ENCODE peak calls at places on chromosomes 16 and 17, in four cellular contexts. B is Panc1, H is lung, F is left ventricle myocardium inferior. X is an unnamed sample.

GRCh38 chr17:65219124-65219523 is 82.0 kb downstream of the RGS9 start:
- DNase-seq in B (no peak), H (no peak), F (no peak), X (no peak)

GRCh38 chr17:2264023-2264860 is 39.3 kb downstream of the SMG6 start:
- DNase-seq in B (no peak), H (no peak), F (no peak), X (no peak)

GRCh38 chr16:31130899-31131298 is 4.6 kb downstream of the PRSS8 start:
- DNase-seq in B (no peak), H (peak; percentile 91), F (no peak), X (no peak)

GRCh38 chr16:72561-73537 is at the start of gene RHBDF1:
- DNase-seq in B (no peak), H (no peak), F (peak; percentile 69), X (no peak)

GRCh38 chr16:48118841-48119240 is 37.0 kb downstream of the ABCC12 start:
- DNase-seq in B (no peak), H (no peak), F (no peak), X (no peak)

GRCh38 chr17:50807014-50807413 is 28.4 kb upstream of the WFIKKN2 start:
- DNase-seq in B (no peak), H (no peak), F (no peak), X (no peak)

GRCh38 chr16:69709456-69710084 is 16.8 kb downstream of the NQO1 start:
- DNase-seq in B (no peak), H (no peak), F (no peak), X (peak; percentile 22)

GRCh38 chr17:44781553-44782348 is 23.0 kb downstream of the ADAM11 start:
- DNase-seq in B (no peak), H (no peak), F (peak; percentile 60), X (no peak)

GRCh38 chr16:1770328-1771071 is 843 bp downstream of the NME3 start:
- DNase-seq in B (no peak), H (peak; percentile 59), F (peak; percentile 62), X (no peak)

GRCh38 chr16:49556252-49557069 is 182.9 kb downstream of the C16orf78 start:
- DNase-seq in B (no peak), H (no peak), F (no peak), X (no peak)

GRCh38 chr16:84013787-84014569 is 28.6 kb downstream of the SLC38A8 start:
- DNase-seq in B (peak; percentile 10), H (peak; percentile 87), F (no peak), X (peak; percentile 27)

GRCh38 chr17:5211458-5211857 is 19.8 kb upstream of the ZNF594 start:
- DNase-seq in B (no peak), H (no peak), F (no peak), X (no peak)

GRCh38 chr17:58640202-58640601 is 51.6 kb downstream of the TEX14 start:
- DNase-seq in B (no peak), H (no peak), F (no peak), X (no peak)

GRCh38 chr17:3915642-3916012 is 638 bp downstream of the P2RX1 start:
- DNase-seq in B (no peak), H (no peak), F (no peak), X (no peak)

GRCh38 chr17:7282752-7283321 is 1.3 kb downstream of the SLC2A4 start:
- DNase-seq in B (no peak), H (no peak), F (no peak), X (no peak)

GRCh38 chr17:7177954-7178477 is 1.2 kb downstream of the ASGR1 start:
- DNase-seq in B (no peak), H (no peak), F (no peak), X (no peak)

GRCh38 chr17:58337600-58338453 is 9.2 kb upstream of the TSPOAP1 start:
- DNase-seq in B (no peak), H (peak; percentile 83), F (peak; percentile 77), X (no peak)

GRCh38 chr16:75048051-75048450 is 49.2 kb downstream of the ZNRF1 start:
- DNase-seq in B (no peak), H (no peak), F (no peak), X (no peak)

GRCh38 chr17:33082529-33083148 is 91.0 kb downstream of the SPACA3 start:
- DNase-seq in B (no peak), H (no peak), F (no peak), X (no peak)

GRCh38 chr16:69762843-69763556 is 868 bp downstream of the WWP2 start:
- DNase-seq in B (no peak), H (no peak), F (no peak), X (no peak)

GRCh38 chr17:37770631-37771518 is 26.0 kb upstream of the HNF1B start:
- DNase-seq in B (peak; percentile 30), H (peak; percentile 71), F (peak; percentile 29), X (no peak)

GRCh38 chr17:30290696-30291570 is 811 bp downstream of the BLMH start:
- DNase-seq in B (no peak), H (peak; percentile 36), F (peak; percentile 29), X (no peak)

GRCh38 chr16:28110074-28110473 is 46.6 kb upstream of the GSG1L start:
- DNase-seq in B (no peak), H (no peak), F (no peak), X (no peak)

GRCh38 chr17:36544049-36544319 is 735 bp upstream of the GGNBP2 start:
- DNase-seq in B (no peak), H (no peak), F (peak; percentile 35), X (no peak)

GRCh38 chr17:59620518-59621259 is 994 bp downstream of the CLTC start:
- DNase-seq in B (no peak), H (peak; percentile 48), F (peak; percentile 30), X (no peak)

GRCh38 chr17:65527857-65528591 is 33.4 kb downstream of the AXIN2 start:
- DNase-seq in B (no peak), H (no peak), F (no peak), X (no peak)

GRCh38 chr17:36942631-36943125 is 5.4 kb downstream of the LHX1 start:
- DNase-seq in B (no peak), H (no peak), F (no peak), X (no peak)

GRCh38 chr17:47695664-47696376 is 1.9 kb downstream of the TBKBP1 start:
- DNase-seq in B (no peak), H (no peak), F (no peak), X (no peak)
- H3K4me3 ChIP-seq in B (no peak overlapping the region), H (no peak overlapping the region), F (peak overlapping the region; percentile 99), X (no peak overlapping the region)

GRCh38 chr17:80388175-80388574 is 26.8 kb upstream of the ENDOV start:
- DNase-seq in B (no peak), H (no peak), F (no peak), X (no peak)
- TF ChIP-seq CTCF in B (no peak), H (no peak), F (no peak), X (no peak)

GRCh38 chr17:81417049-81417878 is 22.0 kb downstream of the BAHCC1 start:
- DNase-seq in B (no peak), H (no peak), F (no peak), X (no peak)

GRCh38 chr17:81419886-81420768 is 24.9 kb downstream of the BAHCC1 start:
- DNase-seq in B (no peak), H (no peak), F (peak; percentile 46), X (no peak)

GRCh38 chr17:81417879-81418709 is 22.8 kb downstream of the BAHCC1 start:
- DNase-seq in B (no peak), H (no peak), F (no peak), X (no peak)

GRCh38 chr17:81419333-81419885 is 24.2 kb downstream of the BAHCC1 start:
- DNase-seq in B (no peak), H (peak; percentile 90), F (peak; percentile 92), X (no peak)

DNA sequence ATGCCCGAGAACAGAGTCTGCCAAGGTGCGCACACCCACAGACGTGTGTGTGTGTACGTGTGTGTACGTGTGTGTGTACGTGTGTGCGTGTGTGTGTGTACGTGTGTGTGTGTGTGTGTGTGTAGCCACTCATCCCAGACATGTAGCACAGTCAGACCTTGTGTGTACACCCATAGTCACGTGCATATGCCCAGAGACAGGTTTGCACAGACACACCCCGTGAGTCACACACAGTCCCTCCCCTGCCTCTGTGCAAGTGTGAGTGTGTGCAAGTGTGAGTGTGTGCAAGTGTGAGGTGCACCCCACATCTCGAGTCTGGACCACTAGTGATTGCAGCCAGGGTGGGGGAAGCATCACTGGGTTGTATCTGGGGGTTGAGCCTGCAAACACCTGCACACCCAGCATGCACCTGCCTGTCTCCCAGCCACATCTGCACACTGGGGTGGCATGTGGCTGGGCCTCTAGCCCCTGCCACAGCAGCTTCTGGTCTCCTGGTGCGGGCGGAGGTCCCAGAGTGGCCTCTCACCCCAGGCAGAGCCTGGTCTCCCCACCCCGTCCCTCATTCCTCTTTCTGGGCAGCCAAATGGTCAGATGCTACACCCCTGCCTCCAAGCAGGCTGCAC is 23.6 kb downstream of the BAHCC1 start:
- DNase-seq in B (no peak), H (no peak), F (no peak), X (no peak)
- H3K4me3 ChIP-seq in B (no peak overlapping the region), H (no peak overlapping the region), F (peak overlapping the region; percentile 54), X (no peak overlapping the region)

DNA sequence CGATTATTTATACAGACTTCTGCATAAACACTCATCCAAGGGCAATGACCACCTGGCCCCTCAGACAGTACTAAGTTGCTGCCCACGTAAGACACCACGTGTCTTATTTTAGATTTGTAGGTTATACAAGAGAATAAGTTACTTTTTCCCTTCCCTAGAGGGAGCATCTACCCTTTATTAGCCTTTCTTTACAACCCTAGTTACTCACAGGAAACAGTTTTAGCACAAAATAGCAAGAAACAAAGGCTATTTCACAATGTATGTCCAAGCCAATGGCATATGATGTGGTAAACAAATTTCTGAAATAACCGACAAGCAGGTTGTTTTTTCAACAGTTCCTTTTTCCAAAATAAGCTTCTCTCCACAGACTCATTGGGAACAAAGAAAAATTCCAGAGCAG is 50.1 kb upstream of the ERN1 start:
- DNase-seq in B (no peak), H (no peak), F (no peak), X (no peak)
- TF ChIP-seq CTCF in B (no peak), H (no peak), F (no peak), X (no peak)

DNA sequence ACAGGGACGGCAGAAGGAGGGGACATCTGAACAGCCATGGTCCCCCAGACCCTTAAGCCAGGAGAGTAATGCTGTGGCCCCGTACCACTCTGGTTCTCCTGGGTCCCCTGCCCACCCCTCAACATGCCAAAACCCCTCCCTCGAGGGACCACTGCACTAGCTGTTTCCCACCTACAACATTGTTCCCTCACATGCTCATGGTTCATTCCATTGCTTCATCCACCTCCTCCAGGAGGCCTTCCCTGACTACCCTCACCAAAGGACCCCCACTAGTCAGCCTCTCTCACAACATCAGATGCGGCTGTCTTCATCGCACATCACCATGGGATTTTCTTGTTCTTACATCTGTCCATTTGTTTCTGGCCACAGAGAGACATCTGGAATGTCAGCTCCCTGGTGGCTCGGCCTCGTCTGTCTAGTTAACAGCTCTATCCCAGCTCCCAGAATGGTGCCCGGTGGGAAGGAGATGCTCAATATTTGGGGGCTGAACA is 1.7 kb downstream of the DOK4 start:
- DNase-seq in B (no peak), H (no peak), F (no peak), X (no peak)
- H3K4me3 ChIP-seq in B (no peak overlapping the region), H (no peak overlapping the region), F (no peak overlapping the region), X (no peak overlapping the region)

GRCh38 chr16:63719926-63720325 is 1401.9 kb downstream of the CDH11 start:
- DNase-seq in B (no peak), H (no peak), F (no peak), X (no peak)

GRCh38 chr16:63714876-63715275 is 1407.0 kb downstream of the CDH11 start:
- DNase-seq in B (no peak), H (no peak), F (no peak), X (no peak)

DNA sequence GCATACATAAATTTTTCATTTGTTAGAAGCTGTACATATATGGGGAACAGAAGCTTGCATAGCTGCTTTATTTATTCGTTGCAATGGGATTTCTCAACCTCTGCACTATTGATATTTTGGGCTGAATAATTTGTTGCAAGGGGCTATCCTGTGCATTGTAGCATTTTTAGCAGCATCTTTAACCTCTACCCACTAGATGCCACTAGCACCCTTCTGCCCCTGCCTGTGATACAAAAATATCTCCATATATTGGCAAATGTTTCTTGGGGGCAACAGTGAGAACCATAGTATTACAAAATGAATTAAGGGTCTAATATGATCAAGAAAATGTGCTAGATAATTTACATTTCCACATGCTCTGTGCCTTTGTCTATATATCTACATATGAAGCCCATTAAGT is 1401.0 kb downstream of the CDH11 start:
- DNase-seq in B (no peak), H (no peak), F (no peak), X (no peak)
- TF ChIP-seq CTCF in B (no peak), H (no peak), F (peak; percentile 33), X (peak; percentile 11)

X was measured in epithelial cell of proximal tubule.